ENCODE peak calls at places on chromosome 20, in ten cellular contexts. Q is NCI-H446 treated with DMSO at 0.1 percent for 48 hours, D is amniotic epithelial cell, G is NCI-H1694 treated with DMSO at 0.1 percent for 48 hours, O is H54, Z is AG10803, X is GM06990, A is GM12865, R is ELR, J is AG04449. H is an unnamed sample.

GRCh38 chr20:10490706-10491105 is 55.6 kb downstream of the SLX4IP start:
- DNase-seq in Q (no peak), D (peak), G (peak), O (no peak), Z (peak), X (no peak), A (no peak), R (no peak), J (no peak), H (no peak)

GRCh38 chr20:46899619-46900018 is 5.0 kb downstream of the EYA2 start:
- DNase-seq in Q (no peak), D (no peak), G (no peak), O (no peak), Z (no peak), X (no peak), A (no peak), R (no peak), J (no peak), H (no peak)

GRCh38 chr20:47686545-47686944 is 98.7 kb downstream of the SULF2 start:
- DNase-seq in Q (no peak), D (peak), G (no peak), O (peak), Z (peak), X (no peak), A (no peak), R (peak), J (no peak), H (no peak)

GRCh38 chr20:56409521-56409920 is 2.5 kb upstream of the CASS4 start:
- DNase-seq in Q (no peak), D (peak), G (no peak), O (no peak), Z (peak), X (no peak), A (no peak), R (peak), J (no peak), H (peak)

GRCh38 chr20:50534567-50534966 is 24.4 kb downstream of the PTPN1 start:
- DNase-seq in Q (no peak), D (peak), G (no peak), O (no peak), Z (peak), X (no peak), A (no peak), R (peak), J (peak), H (peak)

GRCh38 chr20:33811763-33812672 is 870 bp downstream of the CHMP4B start:
- DNase-seq in Q (no peak), D (peak), G (no peak), O (peak), Z (peak), X (peak), A (peak), R (peak), J (peak), H (peak)

GRCh38 chr20:1326031-1326930 is 2.7 kb downstream of the SDCBP2 start:
- DNase-seq in Q (no peak), D (peak), G (no peak), O (no peak), Z (peak), X (no peak), A (no peak), R (peak), J (no peak), H (peak)

GRCh38 chr20:63737690-63737939 is 1.2 kb downstream of the LIME1 start:
- DNase-seq in Q (no peak), D (no peak), G (no peak), O (no peak), Z (no peak), X (no peak), A (no peak), R (no peak), J (no peak), H (no peak)

GRCh38 chr20:4569882-4570281 is 151.8 kb upstream of the PRND start:
- DNase-seq in Q (no peak), D (no peak), G (no peak), O (no peak), Z (no peak), X (no peak), A (no peak), R (no peak), J (no peak), H (no peak)

GRCh38 chr20:1169224-1169623 is 15.6 kb downstream of the TMEM74B start:
- DNase-seq in Q (no peak), D (no peak), G (no peak), O (no peak), Z (no peak), X (no peak), A (no peak), R (no peak), J (no peak), H (no peak)

GRCh38 chr20:47263080-47263479 is 93.4 kb downstream of the ZMYND8 start:
- DNase-seq in Q (no peak), D (no peak), G (no peak), O (no peak), Z (no peak), X (no peak), A (peak), R (no peak), J (no peak), H (no peak)

GRCh38 chr20:2849529-2849928 is 9.0 kb downstream of the VPS16 start:
- DNase-seq in Q (no peak), D (no peak), G (no peak), O (no peak), Z (no peak), X (no peak), A (no peak), R (no peak), J (no peak), H (no peak)

GRCh38 chr20:60210779-60211617 is 252.8 kb downstream of the CDH26 start:
- DNase-seq in Q (no peak), D (peak), G (peak), O (peak), Z (peak), X (peak), A (peak), R (peak), J (peak), H (peak)

GRCh38 chr20:47660983-47661711 is 124.1 kb downstream of the SULF2 start:
- DNase-seq in Q (no peak), D (no peak), G (no peak), O (no peak), Z (no peak), X (no peak), A (no peak), R (no peak), J (no peak), H (no peak)

GRCh38 chr20:21505810-21506530 is 7.9 kb downstream of the NKX2-2 start:
- DNase-seq in Q (no peak), D (peak), G (no peak), O (no peak), Z (peak), X (no peak), A (peak), R (peak), J (no peak), H (peak)

GRCh38 chr20:53365676-53366075 is 228.0 kb downstream of the ZNF217 start:
- DNase-seq in Q (peak), D (no peak), G (no peak), O (no peak), Z (no peak), X (no peak), A (no peak), R (no peak), J (no peak), H (no peak)

GRCh38 chr20:32484221-32485125 is 100.7 kb downstream of the NOL4L start:
- DNase-seq in Q (no peak), D (no peak), G (no peak), O (no peak), Z (no peak), X (no peak), A (no peak), R (peak), J (no peak), H (peak)

GRCh38 chr20:45359406-45360148 is 3.4 kb upstream of the SYS1 start:
- DNase-seq in Q (no peak), D (peak), G (no peak), O (no peak), Z (peak), X (no peak), A (peak), R (peak), J (no peak), H (peak)

GRCh38 chr20:431012-431904 is 23.2 kb downstream of the RBCK1 start:
- DNase-seq in Q (peak), D (peak), G (peak), O (no peak), Z (peak), X (no peak), A (peak), R (peak), J (no peak), H (peak)

H was measured in GM23248.